ENCODE peak calls at places on chromosomes 4 and X, in seven cellular contexts. J is T follicular helper cell, O is spleen, P is epithelial cell of esophagus, N is DMS79, T is RPMI8226, M is aorta. F is an unnamed sample.

GRCh38 chr4:3297066-3297859 is 4.4 kb downstream of the RGS12 start:
- DNase-seq in J (no peak), O (no peak), P (no peak), N (no peak), T (no peak), M (peak), F (no peak)

GRCh38 chr4:170990989-170991589 is 822.1 kb upstream of the GALNTL6 start:
- DNase-seq in J (no peak), O (no peak), P (peak), N (no peak), T (peak), M (no peak), F (peak)

GRCh38 chr4:176794151-176794550 is 1.4 kb upstream of the VEGFC start:
- DNase-seq in J (no peak), O (no peak), P (peak), N (no peak), T (no peak), M (no peak), F (no peak)

GRCh38 chr4:1414831-1415680 is 8.8 kb upstream of the NKX1-1 start:
- DNase-seq in J (no peak), O (peak), P (no peak), N (no peak), T (no peak), M (peak), F (no peak)

GRCh38 chrX:40199704-40200103 is 101.9 kb upstream of the BCOR start:
- DNase-seq in J (no peak), O (no peak), P (no peak), N (no peak), T (no peak), M (peak), F (no peak)

GRCh38 chr4:154640999-154641398 is 28.5 kb upstream of the FGG start:
- DNase-seq in J (no peak), O (no peak), P (no peak), N (no peak), T (no peak), M (no peak), F (no peak)

GRCh38 chrX:30572004-30572403 is 5.6 kb downstream of the TASL start:
- DNase-seq in J (no peak), O (no peak), P (no peak), N (no peak), T (no peak), M (no peak), F (no peak)

GRCh38 chr4:7270121-7270520 is 77.8 kb downstream of the SORCS2 start:
- DNase-seq in J (no peak), O (no peak), P (no peak), N (no peak), T (no peak), M (no peak), F (no peak)

GRCh38 chrX:53091354-53091753 is 2.6 kb upstream of the KANTR start:
- DNase-seq in J (no peak), O (peak), P (no peak), N (no peak), T (no peak), M (no peak), F (no peak)

GRCh38 chr4:187084696-187085095 is 361.0 kb upstream of the FAT1 start:
- DNase-seq in J (no peak), O (no peak), P (no peak), N (no peak), T (no peak), M (no peak), F (no peak)

GRCh38 chrX:39158801-39159657 is 357.8 kb downstream of the MID1IP1 start:
- DNase-seq in J (no peak), O (no peak), P (no peak), N (no peak), T (peak), M (no peak), F (peak)

GRCh38 chr4:164768516-164768915 is 14.6 kb downstream of the SMIM31 start:
- DNase-seq in J (no peak), O (no peak), P (peak), N (no peak), T (no peak), M (no peak), F (no peak)

GRCh38 chr4:81030617-81031388 is at the start of gene BMP3:
- DNase-seq in J (no peak), O (peak), P (peak), N (peak), T (no peak), M (peak), F (no peak)

GRCh38 chrX:150313514-150313913 is 49.6 kb upstream of the MAMLD1 start:
- DNase-seq in J (no peak), O (no peak), P (no peak), N (no peak), T (no peak), M (no peak), F (no peak)

GRCh38 chr4:187075514-187075913 is 351.9 kb upstream of the FAT1 start:
- DNase-seq in J (no peak), O (no peak), P (no peak), N (no peak), T (no peak), M (no peak), F (no peak)

GRCh38 chrX:112067601-112068000 is 15.0 kb downstream of the TRPC5 start:
- DNase-seq in J (no peak), O (peak), P (no peak), N (peak), T (no peak), M (no peak), F (no peak)

GRCh38 chrX:38275615-38276014 is 51.7 kb downstream of the RPGR start:
- DNase-seq in J (no peak), O (no peak), P (peak), N (no peak), T (no peak), M (no peak), F (peak)

GRCh38 chr4:151854731-151855130 is 93.9 kb upstream of the GATB start:
- DNase-seq in J (no peak), O (no peak), P (peak), N (no peak), T (no peak), M (no peak), F (no peak)

GRCh38 chrX:3485727-3486126 is 139.3 kb upstream of the MXRA5 start:
- DNase-seq in J (no peak), O (no peak), P (no peak), N (no peak), T (peak), M (no peak), F (no peak)

GRCh38 chr4:83010522-83011318 is at the start of gene LIN54:
- DNase-seq in J (peak), O (peak), P (peak), N (peak), T (peak), M (peak), F (peak)

F was measured in MV-4-11.